ENCODE peak calls at places on chromosome 9, in nine cellular contexts. E is psoas muscle; U is NCI-H748 treated with DMSO at 0.1 percent for 48 hours; W is caudate nucleus; V is foreskin keratinocyte; C is ovary; A is stimulated activated CD8-positive, alpha-beta memory T cell treated with anti-CD3 and anti-CD28 coated beads, Interleukin-4, amount 100 ng/mL, for 24 hours; T is GM23248; R is iPS-NIHi11. Y is an unnamed sample.

GRCh38 chr9:37859043-37859442 is 44.9 kb downstream of the SLC25A51 start:
- DNase-seq in E (no peak), U (no peak), W (no peak), V (peak; percentile 3), C (no peak), A (no peak), T (peak; percentile 32), R (no peak), Y (no peak)

GRCh38 chr9:27436234-27436633 is 87.9 kb upstream of the IFNK start:
- DNase-seq in E (no peak), U (peak; percentile 41), W (no peak), V (peak; percentile 86), C (no peak), A (no peak), T (no peak), R (no peak), Y (no peak)

GRCh38 chr9:1458503-1458902 is 408.3 kb downstream of the DMRT2 start:
- DNase-seq in E (no peak), U (no peak), W (no peak), V (peak; percentile 86), C (no peak), A (no peak), T (peak; percentile 87), R (no peak), Y (no peak)

GRCh38 chr9:123555612-123556011 is 199.6 kb downstream of the CRB2 start:
- DNase-seq in E (no peak), U (no peak), W (no peak), V (no peak), C (no peak), A (no peak), T (no peak), R (no peak), Y (peak; percentile 37)

GRCh38 chr9:105678163-105678562 is 15.9 kb downstream of the TAL2 start:
- DNase-seq in E (no peak), U (no peak), W (no peak), V (no peak), C (no peak), A (no peak), T (no peak), R (no peak), Y (no peak)

GRCh38 chr9:78654324-78654723 is 357.4 kb downstream of the PSAT1 start:
- DNase-seq in E (no peak), U (no peak), W (no peak), V (peak; percentile 32), C (no peak), A (no peak), T (no peak), R (no peak), Y (no peak)

GRCh38 chr9:94948567-94949235 is 222.2 kb downstream of the AOPEP start:
- DNase-seq in E (no peak), U (no peak), W (peak; percentile 17), V (peak; percentile 53), C (no peak), A (no peak), T (peak; percentile 75), R (no peak), Y (no peak)

GRCh38 chr9:109973336-109973735 is 193.3 kb downstream of the PALM2AKAP2 start:
- DNase-seq in E (no peak), U (no peak), W (no peak), V (no peak), C (no peak), A (no peak), T (no peak), R (no peak), Y (no peak)

GRCh38 chr9:112065781-112066606 is 109.1 kb downstream of the SUSD1 start:
- DNase-seq in E (no peak), U (no peak), W (no peak), V (peak; percentile 97), C (no peak), A (no peak), T (peak; percentile 30), R (peak; percentile 51), Y (no peak)

GRCh38 chr9:78130004-78130403 is 98.4 kb upstream of the GNAQ start:
- DNase-seq in E (no peak), U (no peak), W (peak; percentile 81), V (peak; percentile 28), C (no peak), A (no peak), T (no peak), R (peak; percentile 70), Y (peak; percentile 30)

GRCh38 chr9:12629091-12629490 is 64.1 kb upstream of the TYRP1 start:
- DNase-seq in E (no peak), U (no peak), W (no peak), V (no peak), C (no peak), A (no peak), T (no peak), R (no peak), Y (no peak)

GRCh38 chr9:126623667-126624452 is 10.1 kb downstream of the LMX1B start:
- DNase-seq in E (no peak), U (no peak), W (no peak), V (no peak), C (no peak), A (no peak), T (no peak), R (no peak), Y (no peak)

GRCh38 chr9:99821187-99822095 is at the start of gene NR4A3:
- DNase-seq in E (peak; percentile 96), U (peak; percentile 87), W (peak; percentile 92), V (peak; percentile 92), C (peak; percentile 96), A (peak; percentile 77), T (peak; percentile 99), R (peak; percentile 75), Y (peak; percentile 97)

GRCh38 chr9:132670359-132670815 is at the start of gene GTF3C4:
- DNase-seq in E (peak; percentile 92), U (peak; percentile 65), W (peak; percentile 41), V (peak; percentile 67), C (peak; percentile 92), A (peak; percentile 77), T (peak; percentile 90), R (peak; percentile 92), Y (peak; percentile 86)

GRCh38 chr9:132499251-132499650 is 83.2 kb upstream of the BARHL1 start:
- DNase-seq in E (no peak), U (no peak), W (no peak), V (no peak), C (no peak), A (no peak), T (no peak), R (no peak), Y (no peak)

GRCh38 chr9:115883467-115884329 is 269.9 kb upstream of the PAPPA start:
- DNase-seq in E (no peak), U (peak; percentile 46), W (no peak), V (peak; percentile 69), C (no peak), A (no peak), T (peak; percentile 69), R (peak; percentile 79), Y (no peak)

GRCh38 chr9:33447404-33448158 is at the start of gene AQP3:
- DNase-seq in E (peak; percentile 81), U (peak; percentile 26), W (no peak), V (peak; percentile 54), C (peak; percentile 66), A (peak; percentile 47), T (peak; percentile 73), R (peak; percentile 89), Y (peak; percentile 72)

GRCh38 chr9:36765468-36766341 is 193.0 kb downstream of the MELK start:
- DNase-seq in E (peak; percentile 74), U (peak; percentile 69), W (peak; percentile 86), V (peak; percentile 65), C (peak; percentile 86), A (peak; percentile 80), T (peak; percentile 41), R (peak; percentile 97), Y (peak; percentile 88)

GRCh38 chr9:77809552-77809951 is 161.4 kb upstream of the GNA14 start:
- DNase-seq in E (no peak), U (no peak), W (no peak), V (peak; percentile 30), C (no peak), A (no peak), T (no peak), R (no peak), Y (no peak)

GRCh38 chr9:21831841-21832509 is 29.5 kb downstream of the MTAP start:
- DNase-seq in E (no peak), U (no peak), W (no peak), V (peak; percentile 95), C (no peak), A (no peak), T (peak; percentile 95), R (no peak), Y (no peak)

GRCh38 chr9:130299785-130300615 is 34.4 kb downstream of the HMCN2 start:
- DNase-seq in E (peak; percentile 53), U (no peak), W (no peak), V (no peak), C (no peak), A (no peak), T (no peak), R (no peak), Y (peak; percentile 3)

GRCh38 chr9:37997636-37998374 is 71.2 kb downstream of the SHB start:
- DNase-seq in E (no peak), U (no peak), W (no peak), V (no peak), C (no peak), A (no peak), T (no peak), R (peak; percentile 27), Y (no peak)

GRCh38 chr9:88355166-88355565 is 33.1 kb upstream of the SPIN1 start:
- DNase-seq in E (no peak), U (no peak), W (no peak), V (peak; percentile 89), C (no peak), A (no peak), T (peak; percentile 28), R (no peak), Y (no peak)

GRCh38 chr9:93133641-93134017 is 422 bp downstream of the NINJ1 start:
- DNase-seq in E (peak; percentile 89), U (peak; percentile 10), W (peak; percentile 60), V (no peak), C (no peak), A (no peak), T (peak; percentile 96), R (peak; percentile 82), Y (peak; percentile 83)

GRCh38 chr9:116661037-116661954 is 25.8 kb upstream of the TRIM32 start:
- DNase-seq in E (no peak), U (peak; percentile 63), W (no peak), V (peak; percentile 74), C (no peak), A (no peak), T (peak; percentile 93), R (peak; percentile 84), Y (no peak)

GRCh38 chr9:133716564-133717112 is 21.5 kb downstream of the SARDH start:
- DNase-seq in E (peak; percentile 68), U (no peak), W (no peak), V (no peak), C (peak; percentile 16), A (no peak), T (no peak), R (no peak), Y (peak; percentile 74)

GRCh38 chr9:21533597-21533996 is 51.5 kb upstream of the IFNE start:
- DNase-seq in E (no peak), U (no peak), W (no peak), V (no peak), C (no peak), A (no peak), T (no peak), R (no peak), Y (no peak)

GRCh38 chr9:94511134-94511942 is 43.5 kb upstream of the PCAT7 start:
- DNase-seq in E (no peak), U (no peak), W (no peak), V (peak; percentile 12), C (no peak), A (no peak), T (no peak), R (no peak), Y (no peak)

GRCh38 chr9:33128570-33128969 is 38.6 kb downstream of the B4GALT1 start:
- DNase-seq in E (no peak), U (no peak), W (no peak), V (no peak), C (no peak), A (no peak), T (no peak), R (no peak), Y (no peak)

GRCh38 chr9:22103650-22104575 is 94.8 kb upstream of the CDKN2B start:
- DNase-seq in E (no peak), U (no peak), W (no peak), V (no peak), C (no peak), A (no peak), T (peak; percentile 42), R (no peak), Y (no peak)